ENCODE peak calls at places on chromosomes 5 and 9, in four cellular contexts. C is A549, S is sigmoid colon, Z is LoVo. V is an unnamed sample.

GRCh38 chr5:119353686-119354366 is 2.0 kb upstream of the TNFAIP8 start:
- DNase-seq in C (no peak), S (no peak), Z (no peak), V (no peak)

GRCh38 chr5:465591-466403 is 22.8 kb downstream of the EXOC3 start:
- DNase-seq in C (no peak), S (peak), Z (no peak), V (no peak)

GRCh38 chr5:169978744-169979143 is 1.6 kb downstream of the INSYN2B start:
- DNase-seq in C (no peak), S (no peak), Z (no peak), V (no peak)

GRCh38 chr5:97452646-97453045 is 269.6 kb upstream of the RIOK2 start:
- DNase-seq in C (no peak), S (no peak), Z (no peak), V (no peak)

GRCh38 chr9:117715411-117715989 is 11.3 kb downstream of the TLR4 start:
- DNase-seq in C (no peak), S (no peak), Z (no peak), V (no peak)

GRCh38 chr5:114448496-114448895 is 86.6 kb downstream of the KCNN2 start:
- DNase-seq in C (no peak), S (no peak), Z (no peak), V (no peak)

GRCh38 chr9:121331992-121332685 is 37.9 kb downstream of the STOM start:
- DNase-seq in C (peak), S (peak), Z (no peak), V (no peak)

GRCh38 chr5:21723500-21723899 is 1129.6 kb downstream of the CDH12 start:
- DNase-seq in C (no peak), S (no peak), Z (no peak), V (no peak)

GRCh38 chr9:122446819-122447484 is 30.8 kb downstream of the OR1J1 start:
- DNase-seq in C (no peak), S (no peak), Z (no peak), V (no peak)

GRCh38 chr9:37917801-37918664 is 14.1 kb upstream of the SLC25A51 start:
- DNase-seq in C (no peak), S (peak), Z (no peak), V (no peak)

V was measured in cerebellum.